ENCODE peak calls at places on chromosomes 2 and 18, in seven cellular contexts. One of them, this sample, is unnamed.

GRCh38 chr2:33388996-33389395 is 87.5 kb upstream of the RASGRP3 start:
- DNase-seq in epithelial cell of esophagus: no peak
- DNase-seq in adrenal gland: no peak
- DNase-seq in kidney epithelial cell: no peak
- DNase-seq in endothelial cell of umbilical vein: no peak
- DNase-seq in tibial artery: no peak
- DNase-seq in BE2C: no peak
- DNase-seq in this sample: no peak

GRCh38 chr2:32647180-32647651 is 19.4 kb downstream of the TTC27 start:
- DNase-seq in epithelial cell of esophagus: no peak
- DNase-seq in adrenal gland: peak; percentile 27
- DNase-seq in kidney epithelial cell: no peak
- DNase-seq in endothelial cell of umbilical vein: no peak
- DNase-seq in tibial artery: no peak
- DNase-seq in BE2C: no peak
- DNase-seq in this sample: no peak

GRCh38 chr18:13548944-13549878 is 177.1 kb downstream of the FAM210A start:
- DNase-seq in epithelial cell of esophagus: no peak
- DNase-seq in adrenal gland: no peak
- DNase-seq in kidney epithelial cell: no peak
- DNase-seq in endothelial cell of umbilical vein: no peak
- DNase-seq in tibial artery: no peak
- DNase-seq in BE2C: no peak
- DNase-seq in this sample: no peak

GRCh38 chr2:28393115-28393836 is 618 bp downstream of the FOSL2 start:
- DNase-seq in epithelial cell of esophagus: peak; percentile 63
- DNase-seq in adrenal gland: peak; percentile 59
- DNase-seq in kidney epithelial cell: no peak
- DNase-seq in endothelial cell of umbilical vein: peak; percentile 56
- DNase-seq in tibial artery: peak; percentile 67
- DNase-seq in BE2C: peak; percentile 61
- DNase-seq in this sample: peak; percentile 94

GRCh38 chr2:226426292-226426736 is 373.3 kb downstream of the IRS1 start:
- DNase-seq in epithelial cell of esophagus: peak; percentile 97
- DNase-seq in adrenal gland: no peak
- DNase-seq in kidney epithelial cell: no peak
- DNase-seq in endothelial cell of umbilical vein: no peak
- DNase-seq in tibial artery: no peak
- DNase-seq in BE2C: no peak
- DNase-seq in this sample: no peak

GRCh38 chr18:293557-293956 is 25.7 kb upstream of the THOC1 start:
- DNase-seq in epithelial cell of esophagus: no peak
- DNase-seq in adrenal gland: no peak
- DNase-seq in kidney epithelial cell: no peak
- DNase-seq in endothelial cell of umbilical vein: peak; percentile 33
- DNase-seq in tibial artery: no peak
- DNase-seq in BE2C: no peak
- DNase-seq in this sample: no peak

GRCh38 chr2:892401-892800 is 58.2 kb upstream of the SNTG2 start:
- DNase-seq in epithelial cell of esophagus: no peak
- DNase-seq in adrenal gland: no peak
- DNase-seq in kidney epithelial cell: no peak
- DNase-seq in endothelial cell of umbilical vein: no peak
- DNase-seq in tibial artery: no peak
- DNase-seq in BE2C: no peak
- DNase-seq in this sample: no peak

GRCh38 chr2:105969552-105969951 is 224.5 kb downstream of the UXS1 start:
- DNase-seq in epithelial cell of esophagus: peak; percentile 17
- DNase-seq in adrenal gland: no peak
- DNase-seq in kidney epithelial cell: no peak
- DNase-seq in endothelial cell of umbilical vein: no peak
- DNase-seq in tibial artery: no peak
- DNase-seq in BE2C: peak; percentile 8
- DNase-seq in this sample: no peak

GRCh38 chr2:65300134-65300771 is 72.6 kb downstream of the ACTR2 start:
- DNase-seq in epithelial cell of esophagus: no peak
- DNase-seq in adrenal gland: peak; percentile 82
- DNase-seq in kidney epithelial cell: no peak
- DNase-seq in endothelial cell of umbilical vein: no peak
- DNase-seq in tibial artery: peak; percentile 88
- DNase-seq in BE2C: no peak
- DNase-seq in this sample: peak; percentile 91

GRCh38 chr2:67777010-67777409 is 285.8 kb downstream of the C1D start:
- DNase-seq in epithelial cell of esophagus: no peak
- DNase-seq in adrenal gland: no peak
- DNase-seq in kidney epithelial cell: no peak
- DNase-seq in endothelial cell of umbilical vein: no peak
- DNase-seq in tibial artery: no peak
- DNase-seq in BE2C: no peak
- DNase-seq in this sample: no peak

GRCh38 chr2:191351298-191351697 is 106.1 kb downstream of the MYO1B start:
- DNase-seq in epithelial cell of esophagus: no peak
- DNase-seq in adrenal gland: no peak
- DNase-seq in kidney epithelial cell: no peak
- DNase-seq in endothelial cell of umbilical vein: no peak
- DNase-seq in tibial artery: no peak
- DNase-seq in BE2C: no peak
- DNase-seq in this sample: no peak

GRCh38 chr2:133457862-133458261 is 110.4 kb downstream of the NCKAP5 start:
- DNase-seq in epithelial cell of esophagus: peak; percentile 66
- DNase-seq in adrenal gland: no peak
- DNase-seq in kidney epithelial cell: no peak
- DNase-seq in endothelial cell of umbilical vein: no peak
- DNase-seq in tibial artery: no peak
- DNase-seq in BE2C: no peak
- DNase-seq in this sample: no peak

GRCh38 chr2:20574930-20575329 is 76.0 kb downstream of the HS1BP3 start:
- DNase-seq in epithelial cell of esophagus: no peak
- DNase-seq in adrenal gland: no peak
- DNase-seq in kidney epithelial cell: no peak
- DNase-seq in endothelial cell of umbilical vein: peak; percentile 97
- DNase-seq in tibial artery: no peak
- DNase-seq in BE2C: no peak
- DNase-seq in this sample: no peak

GRCh38 chr18:77702686-77703085 is 453.0 kb downstream of the GALR1 start:
- DNase-seq in epithelial cell of esophagus: peak; percentile 29
- DNase-seq in adrenal gland: no peak
- DNase-seq in kidney epithelial cell: no peak
- DNase-seq in endothelial cell of umbilical vein: no peak
- DNase-seq in tibial artery: no peak
- DNase-seq in BE2C: peak; percentile 28
- DNase-seq in this sample: no peak

GRCh38 chr2:164015328-164016123 is 279.7 kb upstream of the FIGN start:
- DNase-seq in epithelial cell of esophagus: no peak
- DNase-seq in adrenal gland: no peak
- DNase-seq in kidney epithelial cell: peak; percentile 98
- DNase-seq in endothelial cell of umbilical vein: no peak
- DNase-seq in tibial artery: no peak
- DNase-seq in BE2C: no peak
- DNase-seq in this sample: no peak

GRCh38 chr2:106030287-106031268 is 163.5 kb downstream of the UXS1 start:
- DNase-seq in epithelial cell of esophagus: peak; percentile 72
- DNase-seq in adrenal gland: peak; percentile 11
- DNase-seq in kidney epithelial cell: no peak
- DNase-seq in endothelial cell of umbilical vein: peak; percentile 86
- DNase-seq in tibial artery: peak; percentile 50
- DNase-seq in BE2C: no peak
- DNase-seq in this sample: peak; percentile 39

GRCh38 chr2:1628893-1629292 is 115.4 kb downstream of the PXDN start:
- DNase-seq in epithelial cell of esophagus: peak; percentile 97
- DNase-seq in adrenal gland: peak; percentile 44
- DNase-seq in kidney epithelial cell: no peak
- DNase-seq in endothelial cell of umbilical vein: peak; percentile 78
- DNase-seq in tibial artery: peak; percentile 84
- DNase-seq in BE2C: no peak
- DNase-seq in this sample: peak; percentile 82

GRCh38 chr2:129253461-129253812 is 726.0 kb upstream of the RAB6C start:
- DNase-seq in epithelial cell of esophagus: peak; percentile 44
- DNase-seq in adrenal gland: peak; percentile 17
- DNase-seq in kidney epithelial cell: no peak
- DNase-seq in endothelial cell of umbilical vein: no peak
- DNase-seq in tibial artery: no peak
- DNase-seq in BE2C: no peak
- DNase-seq in this sample: no peak

GRCh38 chr18:46243673-46244072 is 139.5 kb downstream of the HAUS1 start:
- DNase-seq in epithelial cell of esophagus: no peak
- DNase-seq in adrenal gland: no peak
- DNase-seq in kidney epithelial cell: no peak
- DNase-seq in endothelial cell of umbilical vein: no peak
- DNase-seq in tibial artery: no peak
- DNase-seq in BE2C: no peak
- DNase-seq in this sample: no peak

GRCh38 chr2:159281002-159281401 is 5.5 kb downstream of the WDSUB1 start:
- DNase-seq in epithelial cell of esophagus: no peak
- DNase-seq in adrenal gland: no peak
- DNase-seq in kidney epithelial cell: no peak
- DNase-seq in endothelial cell of umbilical vein: no peak
- DNase-seq in tibial artery: no peak
- DNase-seq in BE2C: no peak
- DNase-seq in this sample: no peak

GRCh38 chr2:18271370-18272147 is 288.9 kb downstream of the RDH14 start:
- DNase-seq in epithelial cell of esophagus: no peak
- DNase-seq in adrenal gland: no peak
- DNase-seq in kidney epithelial cell: no peak
- DNase-seq in endothelial cell of umbilical vein: no peak
- DNase-seq in tibial artery: no peak
- DNase-seq in BE2C: no peak
- DNase-seq in this sample: no peak

GRCh38 chr2:223922308-223922707 is 22.8 kb downstream of the WDFY1 start:
- DNase-seq in epithelial cell of esophagus: no peak
- DNase-seq in adrenal gland: no peak
- DNase-seq in kidney epithelial cell: no peak
- DNase-seq in endothelial cell of umbilical vein: no peak
- DNase-seq in tibial artery: no peak
- DNase-seq in BE2C: no peak
- DNase-seq in this sample: no peak
- TF ChIP-seq CTCF in epithelial cell of esophagus: no peak
- TF ChIP-seq CTCF in adrenal gland: no peak
- TF ChIP-seq CTCF in kidney epithelial cell: no peak
- TF ChIP-seq CTCF in endothelial cell of umbilical vein: no peak
- TF ChIP-seq CTCF in tibial artery: no peak
- TF ChIP-seq CTCF in BE2C: no peak
- TF ChIP-seq CTCF in this sample: no peak

GRCh38 chr18:63321291-63321690 is 1.7 kb upstream of the BCL2 start:
- DNase-seq in epithelial cell of esophagus: no peak
- DNase-seq in adrenal gland: no peak
- DNase-seq in kidney epithelial cell: no peak
- DNase-seq in endothelial cell of umbilical vein: no peak
- DNase-seq in tibial artery: no peak
- DNase-seq in BE2C: no peak
- DNase-seq in this sample: no peak
- H3K4me3 ChIP-seq in epithelial cell of esophagus: peak overlapping the region; percentile 52
- H3K4me3 ChIP-seq in adrenal gland: no peak overlapping the region
- H3K4me3 ChIP-seq in kidney epithelial cell: no peak overlapping the region
- H3K4me3 ChIP-seq in endothelial cell of umbilical vein: no peak overlapping the region
- H3K4me3 ChIP-seq in tibial artery: no peak overlapping the region
- H3K4me3 ChIP-seq in BE2C: no peak overlapping the region
- H3K4me3 ChIP-seq in this sample: no peak overlapping the region

DNA sequence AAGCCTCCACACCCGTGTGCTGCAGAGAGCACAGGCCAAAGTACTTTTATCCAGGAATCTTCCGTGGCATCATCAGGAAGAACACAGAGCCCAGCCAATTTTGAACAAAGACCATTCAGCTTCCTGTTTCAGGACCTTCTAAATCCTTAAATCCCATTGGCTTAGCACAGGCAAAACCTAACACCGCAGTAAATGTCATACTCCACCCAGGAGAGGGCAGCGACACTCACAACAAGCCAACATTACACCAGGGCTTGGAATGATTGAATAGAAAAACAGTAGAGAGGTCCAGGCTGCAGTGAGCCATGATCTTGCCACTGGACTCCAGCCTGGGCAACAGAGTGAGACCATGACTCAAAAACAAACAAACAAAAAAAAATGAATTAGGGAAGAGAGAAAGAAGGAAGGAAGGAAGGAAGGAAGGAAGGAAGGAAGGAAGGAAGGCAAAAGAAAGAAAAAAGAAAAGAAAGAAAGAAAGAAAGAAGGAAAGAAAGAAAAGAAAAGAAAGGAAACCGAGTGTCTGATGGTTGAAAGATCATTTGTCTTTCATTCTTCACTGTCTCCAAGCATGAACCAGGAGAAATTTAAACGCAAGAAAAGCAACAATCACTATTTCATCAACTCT is 144.6 kb upstream of the SATB2 start:
- DNase-seq in epithelial cell of esophagus: peak; percentile 2
- DNase-seq in adrenal gland: no peak
- DNase-seq in kidney epithelial cell: no peak
- DNase-seq in endothelial cell of umbilical vein: no peak
- DNase-seq in tibial artery: no peak
- DNase-seq in BE2C: peak; percentile 22
- DNase-seq in this sample: no peak
- TF ChIP-seq CTCF in epithelial cell of esophagus: no peak
- TF ChIP-seq CTCF in adrenal gland: no peak
- TF ChIP-seq CTCF in kidney epithelial cell: no peak
- TF ChIP-seq CTCF in endothelial cell of umbilical vein: no peak
- TF ChIP-seq CTCF in tibial artery: no peak
- TF ChIP-seq CTCF in BE2C: peak; percentile 32
- TF ChIP-seq CTCF in this sample: no peak

DNA sequence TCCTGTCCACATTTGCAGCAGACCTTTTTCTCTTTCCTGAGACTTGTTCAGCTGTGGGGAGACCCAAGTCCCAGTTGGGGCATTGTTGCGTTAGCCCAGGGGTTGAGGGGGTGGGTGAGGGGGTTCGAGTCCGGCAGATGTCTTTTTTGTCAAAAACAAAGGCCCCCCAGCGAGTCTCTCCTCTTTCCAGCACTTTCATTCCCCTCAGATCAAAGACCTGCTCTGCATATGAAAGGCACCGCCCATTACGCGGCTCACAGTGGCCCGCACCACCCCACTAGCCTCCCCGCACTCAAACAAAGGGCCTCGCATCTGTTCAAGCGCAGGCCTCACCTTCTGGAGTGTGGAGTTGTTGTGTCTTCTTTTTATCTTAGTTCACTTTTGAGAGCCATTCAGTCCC is 25.2 kb downstream of the TRABD2A start:
- DNase-seq in epithelial cell of esophagus: no peak
- DNase-seq in adrenal gland: no peak
- DNase-seq in kidney epithelial cell: no peak
- DNase-seq in endothelial cell of umbilical vein: no peak
- DNase-seq in tibial artery: no peak
- DNase-seq in BE2C: no peak
- DNase-seq in this sample: no peak
- H3K4me3 ChIP-seq in epithelial cell of esophagus: no peak overlapping the region
- H3K4me3 ChIP-seq in adrenal gland: no peak overlapping the region
- H3K4me3 ChIP-seq in kidney epithelial cell: no peak overlapping the region
- H3K4me3 ChIP-seq in endothelial cell of umbilical vein: no peak overlapping the region
- H3K4me3 ChIP-seq in tibial artery: no peak overlapping the region
- H3K4me3 ChIP-seq in BE2C: no peak overlapping the region
- H3K4me3 ChIP-seq in this sample: no peak overlapping the region

GRCh38 chr2:104812281-104812680 is 41.6 kb upstream of the POU3F3 start:
- DNase-seq in epithelial cell of esophagus: no peak
- DNase-seq in adrenal gland: no peak
- DNase-seq in kidney epithelial cell: no peak
- DNase-seq in endothelial cell of umbilical vein: no peak
- DNase-seq in tibial artery: no peak
- DNase-seq in BE2C: no peak
- DNase-seq in this sample: no peak
- TF ChIP-seq CTCF in epithelial cell of esophagus: no peak
- TF ChIP-seq CTCF in adrenal gland: no peak
- TF ChIP-seq CTCF in kidney epithelial cell: no peak
- TF ChIP-seq CTCF in endothelial cell of umbilical vein: no peak
- TF ChIP-seq CTCF in tibial artery: no peak
- TF ChIP-seq CTCF in BE2C: no peak
- TF ChIP-seq CTCF in this sample: no peak

GRCh38 chr2:14631676-14632075 is 841 bp upstream of the LRATD1 start:
- DNase-seq in epithelial cell of esophagus: no peak
- DNase-seq in adrenal gland: no peak
- DNase-seq in kidney epithelial cell: no peak
- DNase-seq in endothelial cell of umbilical vein: no peak
- DNase-seq in tibial artery: no peak
- DNase-seq in BE2C: no peak
- DNase-seq in this sample: no peak
- H3K4me3 ChIP-seq in epithelial cell of esophagus: peak overlapping the region; percentile 54
- H3K4me3 ChIP-seq in adrenal gland: no peak overlapping the region
- H3K4me3 ChIP-seq in kidney epithelial cell: peak overlapping the region; percentile 47
- H3K4me3 ChIP-seq in endothelial cell of umbilical vein: no peak overlapping the region
- H3K4me3 ChIP-seq in tibial artery: peak overlapping the region; percentile 46
- H3K4me3 ChIP-seq in BE2C: no peak overlapping the region
- H3K4me3 ChIP-seq in this sample: no peak overlapping the region

This sample was measured in lower leg skin.